ENCODE peak calls at places on chromosomes 2 and 18, in nine cellular contexts. F is body of pancreas, Q is upper lobe of right lung, W is lung, K is PC-9, M is colonic mucosa, H is right atrium auricular region, R is heart left ventricle, Z is ovary. L is an unnamed sample.
A peak's percentile ranks its signal among the peaks of the same experiment; 100 is the strongest.

GRCh38 chr2:232833830-232834229 is 36.2 kb upstream of the SNORC start:
- DNase-seq in F (no peak), Q (no peak), W (no peak), K (no peak), M (no peak), H (no peak), R (no peak), Z (no peak), L (no peak)

GRCh38 chr2:76050196-76050595 is 339.5 kb upstream of the GCFC2 start:
- DNase-seq in F (no peak), Q (no peak), W (no peak), K (no peak), M (no peak), H (no peak), R (no peak), Z (no peak), L (no peak)

GRCh38 chr2:195675783-195676427 is 18.9 kb downstream of the SLC39A10 start:
- DNase-seq in F (no peak), Q (no peak), W (no peak), K (no peak), M (no peak), H (no peak), R (no peak), Z (no peak), L (no peak)

GRCh38 chr2:60742419-60742818 is 13.6 kb upstream of the PAPOLG start:
- DNase-seq in F (no peak), Q (no peak), W (no peak), K (no peak), M (no peak), H (no peak), R (no peak), Z (no peak), L (no peak)

GRCh38 chr2:110796724-110797301 is 64.4 kb downstream of the ACOXL start:
- DNase-seq in F (peak; percentile 15), Q (no peak), W (no peak), K (no peak), M (no peak), H (no peak), R (no peak), Z (no peak), L (no peak)

GRCh38 chr2:236536727-236537398 is 32.8 kb upstream of the ACKR3 start:
- DNase-seq in F (no peak), Q (no peak), W (no peak), K (no peak), M (no peak), H (no peak), R (no peak), Z (no peak), L (peak; percentile 56)

GRCh38 chr2:100136310-100136709 is 6.1 kb downstream of the AFF3 start:
- DNase-seq in F (no peak), Q (no peak), W (no peak), K (no peak), M (no peak), H (no peak), R (no peak), Z (no peak), L (no peak)

GRCh38 chr2:143355814-143356213 is 226.6 kb downstream of the ARHGAP15 start:
- DNase-seq in F (no peak), Q (no peak), W (no peak), K (no peak), M (no peak), H (no peak), R (no peak), Z (no peak), L (no peak)

GRCh38 chr2:143725425-143725824 is 596.2 kb downstream of the ARHGAP15 start:
- DNase-seq in F (no peak), Q (no peak), W (no peak), K (no peak), M (no peak), H (no peak), R (no peak), Z (no peak), L (no peak)

GRCh38 chr2:239292956-239293355 is 107.9 kb downstream of the HDAC4 start:
- DNase-seq in F (no peak), Q (peak; percentile 22), W (no peak), K (no peak), M (no peak), H (no peak), R (no peak), Z (no peak), L (no peak)

GRCh38 chr2:70596739-70597138 is 43.1 kb upstream of the TGFA start:
- DNase-seq in F (no peak), Q (no peak), W (no peak), K (peak; percentile 65), M (no peak), H (no peak), R (no peak), Z (no peak), L (no peak)

GRCh38 chr18:8142131-8142711 is 467.0 kb upstream of the RAB12 start:
- DNase-seq in F (no peak), Q (no peak), W (no peak), K (no peak), M (no peak), H (no peak), R (no peak), Z (no peak), L (no peak)

GRCh38 chr2:108615480-108616090 is 81.3 kb downstream of the LIMS1 start:
- DNase-seq in F (no peak), Q (no peak), W (no peak), K (no peak), M (no peak), H (no peak), R (no peak), Z (no peak), L (no peak)

GRCh38 chr18:48850891-48851302 is 99.9 kb downstream of the SMAD7 start:
- DNase-seq in F (no peak), Q (no peak), W (no peak), K (no peak), M (no peak), H (peak; percentile 81), R (peak; percentile 72), Z (peak; percentile 59), L (no peak)

GRCh38 chr18:42941860-42942259 is 173.6 kb downstream of the RIT2 start:
- DNase-seq in F (no peak), Q (no peak), W (no peak), K (no peak), M (no peak), H (no peak), R (no peak), Z (no peak), L (no peak)

GRCh38 chr2:81247648-81248047 is 943.1 kb upstream of the LRRTM1 start:
- DNase-seq in F (no peak), Q (no peak), W (no peak), K (no peak), M (no peak), H (no peak), R (no peak), Z (no peak), L (no peak)

GRCh38 chr2:81872043-81872442 is 1567.5 kb upstream of the LRRTM1 start:
- DNase-seq in F (no peak), Q (no peak), W (no peak), K (no peak), M (no peak), H (no peak), R (no peak), Z (no peak), L (no peak)

GRCh38 chr18:10713400-10713799 is 187.6 kb downstream of the NAPG start:
- DNase-seq in F (no peak), Q (no peak), W (no peak), K (no peak), M (no peak), H (no peak), R (no peak), Z (no peak), L (no peak)

GRCh38 chr2:105114551-105114950 is 76.7 kb downstream of the MRPS9 start:
- DNase-seq in F (no peak), Q (no peak), W (no peak), K (peak; percentile 46), M (no peak), H (no peak), R (no peak), Z (no peak), L (no peak)

GRCh38 chr2:85734015-85734414 is 19.8 kb upstream of the ATOH8 start:
- DNase-seq in F (no peak), Q (no peak), W (no peak), K (no peak), M (no peak), H (no peak), R (no peak), Z (no peak), L (no peak)
- H3K27ac ChIP-seq in F (no peak overlapping the region), Q (no peak overlapping the region), W (no peak overlapping the region), K (no peak overlapping the region), M (no peak overlapping the region), H (peak overlapping the region; percentile 19), R (peak overlapping the region; percentile 35), Z (no peak overlapping the region), L (no peak overlapping the region)

DNA sequence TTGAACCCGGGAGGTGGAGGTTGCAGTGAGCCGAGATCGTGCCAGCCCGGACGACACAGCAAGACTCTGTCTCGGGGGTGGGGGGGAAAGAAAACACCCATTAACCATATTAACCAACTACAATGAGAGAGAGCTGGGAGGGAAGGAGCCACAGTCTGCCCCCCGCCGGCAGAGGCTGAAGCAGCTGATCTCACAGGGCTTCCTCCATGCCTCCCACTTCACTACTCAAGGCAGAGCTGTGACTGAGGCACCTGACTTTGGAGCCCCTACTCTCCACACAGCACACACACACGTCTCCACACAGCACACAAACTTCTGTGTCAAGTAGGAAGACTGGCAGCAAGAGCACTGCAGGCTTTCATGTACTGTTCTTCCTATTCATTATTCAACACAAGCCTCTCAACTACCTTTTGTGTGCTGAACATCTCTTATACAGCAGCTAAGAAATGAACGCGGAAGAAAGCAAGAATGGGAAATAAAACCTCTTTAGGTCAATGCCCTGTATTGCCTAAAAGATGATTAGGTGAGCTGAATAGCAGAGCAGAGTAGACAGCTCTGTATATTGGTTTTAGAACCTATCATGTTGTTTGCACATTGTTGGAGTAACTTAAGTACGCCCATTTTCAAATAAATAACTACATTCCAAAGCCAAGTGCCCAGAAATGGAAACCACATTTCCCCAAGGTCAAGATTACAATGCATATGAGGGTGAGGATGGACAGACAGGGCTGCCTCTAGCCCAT is 26.2 kb downstream of the PDIA6 start:
- DNase-seq in F (no peak), Q (no peak), W (no peak), K (no peak), M (no peak), H (no peak), R (no peak), Z (no peak), L (no peak)
- TF ChIP-seq CTCF in F (no peak), Q (no peak), W (no peak), K (no peak), M (no peak), H (no peak), R (no peak), Z (no peak), L (no peak)

DNA sequence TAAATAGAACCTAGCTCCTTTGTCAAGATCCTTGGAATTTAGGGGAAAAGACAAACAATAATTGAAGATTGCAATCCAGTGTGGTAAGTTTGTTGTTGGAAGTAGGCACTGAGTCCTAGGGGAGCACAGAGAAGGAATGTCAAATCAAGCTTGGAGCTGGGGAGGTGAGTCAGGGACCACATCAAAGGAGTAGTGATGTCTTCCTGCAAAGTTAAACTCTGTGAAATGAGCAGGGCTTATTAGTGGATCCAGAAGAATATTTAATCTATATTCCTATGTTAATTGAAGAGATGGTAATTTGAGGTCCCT is 41.7 kb upstream of the NABP1 start:
- DNase-seq in F (no peak), Q (no peak), W (no peak), K (peak; percentile 86), M (no peak), H (no peak), R (no peak), Z (no peak), L (no peak)
- H3K9me3 ChIP-seq in F (no peaks in the 10 kb centered on the region), Q (no peaks in the 10 kb centered on the region), W (no peaks in the 10 kb centered on the region), K (no peaks in the 10 kb centered on the region), M (no peaks in the 10 kb centered on the region), H (no peaks in the 10 kb centered on the region), R (no peaks in the 10 kb centered on the region), Z (no peaks in the 10 kb centered on the region), L (no peaks in the 10 kb centered on the region)

GRCh38 chr2:48344441-48344756 is 185.6 kb upstream of the STON1 start:
- DNase-seq in F (no peak), Q (no peak), W (no peak), K (no peak), M (no peak), H (no peak), R (no peak), Z (no peak), L (no peak)
- H3K27ac ChIP-seq in F (no peak overlapping the region), Q (peak overlapping the region; percentile 28), W (no peak overlapping the region), K (peak overlapping the region; percentile 55), M (no peak overlapping the region), H (peak overlapping the region; percentile 63), R (peak overlapping the region; percentile 53), Z (no peak overlapping the region), L (no peak overlapping the region)

L was measured in CD4-positive, alpha-beta T cell.